ENCODE peak calls at places on chromosomes 12 and 14, in eight cellular contexts. X is activated naive CD4-positive, alpha-beta T cell treated with anti-CD3 and anti-CD28 coated beads, Interleukin-2, amount 10 ng/mL, durations not matched to agents 7 days and 5 days; U is stimulated activated CD8-positive, alpha-beta memory T cell treated with anti-CD3 and anti-CD28 coated beads, Interleukin-7, amount 100 ng/mL, for 4 hours; I is activated CD8-positive, alpha-beta memory T cell treated with anti-CD3 and anti-CD28 coated beads, Interleukin-2, amount 50 U/mL, for 48 hours; Q is Right ventricle myocardium superior; T is activated CD4-positive, alpha-beta T cell treated with anti-CD3 and anti-CD28 coated beads, Interleukin-2, amount 50 U/mL, for 24 hours; W is Kasumi-1; G is fibroblast of mammary gland. O is an unnamed sample.

GRCh38 chr14:74647061-74647833 is 35.2 kb upstream of the LTBP2 start:
- DNase-seq in Q (no peak), X (no peak), G (no peak), I (no peak), U (no peak), W (no peak), T (no peak), O (no peak)

GRCh38 chr12:75979181-75979580 is 52.4 kb downstream of the PHLDA1 start:
- DNase-seq in I (no peak), T (no peak), U (peak; percentile 33), G (peak; percentile 60), Q (no peak), X (peak; percentile 39), W (no peak), O (no peak)

GRCh38 chr14:61153436-61153835 is 127.7 kb downstream of the TMEM30B start:
- DNase-seq in T (no peak), W (no peak), G (no peak), I (no peak), U (no peak), X (no peak), Q (no peak), O (no peak)

GRCh38 chr12:52655720-52656124 is 3.7 kb upstream of the KRT2 start:
- DNase-seq in X (no peak), W (no peak), U (no peak), T (no peak), Q (peak; percentile 61), G (no peak), I (no peak), O (no peak)

GRCh38 chr12:94699796-94700195 is 49.4 kb upstream of the TMCC3 start:
- DNase-seq in W (no peak), T (no peak), X (no peak), I (no peak), G (no peak), Q (no peak), U (no peak), O (no peak)

GRCh38 chr12:112738531-112738930 is 53.0 kb upstream of the RPH3A start:
- DNase-seq in T (no peak), X (no peak), U (no peak), G (no peak), W (no peak), Q (no peak), I (no peak), O (no peak)

GRCh38 chr14:65495196-65495595 is 82.7 kb downstream of the FUT8 start:
- DNase-seq in W (no peak), T (no peak), G (peak; percentile 39), Q (no peak), U (no peak), I (no peak), X (no peak), O (no peak)

GRCh38 chr14:91289464-91289863 is 45.0 kb upstream of the GPR68 start:
- DNase-seq in X (no peak), U (no peak), Q (no peak), W (no peak), T (no peak), G (no peak), I (no peak), O (no peak)

GRCh38 chr12:107429006-107429698 is 256.4 kb upstream of the PWP1 start:
- DNase-seq in G (no peak), Q (no peak), U (no peak), I (no peak), X (no peak), T (no peak), W (no peak), O (no peak)

O was measured in type B pancreatic cell.